ENCODE peak calls at places on chromosome X, in seven cellular contexts. One of them, this sample, is unnamed.

GRCh38 chrX:107775000-107775733 is 420 bp downstream of the TSC22D3 start:
- DNase-seq in stimulated activated CD8-positive, alpha-beta memory T cell treated with anti-CD3 and anti-CD28 coated beads, Interleukin-4, amount 100 ng/mL, for 24 hours: no peak
- DNase-seq in activated CD8-positive, alpha-beta T cell treated with anti-CD3 and anti-CD28 coated beads, Interleukin-2, amount 10 ng/mL, durations not matched to agents 7 days and 5 days: no peak
- DNase-seq in NCI-H1092 treated with DMSO at 0.1 percent for 48 hours: no peak
- DNase-seq in HT1080: no peak
- DNase-seq in D341Med: peak
- DNase-seq in ureter: no peak
- DNase-seq in this sample: no peak

GRCh38 chrX:71989768-71990167 is 79.1 kb downstream of the NHSL2 start:
- DNase-seq in stimulated activated CD8-positive, alpha-beta memory T cell treated with anti-CD3 and anti-CD28 coated beads, Interleukin-4, amount 100 ng/mL, for 24 hours: no peak
- DNase-seq in activated CD8-positive, alpha-beta T cell treated with anti-CD3 and anti-CD28 coated beads, Interleukin-2, amount 10 ng/mL, durations not matched to agents 7 days and 5 days: no peak
- DNase-seq in NCI-H1092 treated with DMSO at 0.1 percent for 48 hours: no peak
- DNase-seq in HT1080: peak
- DNase-seq in D341Med: no peak
- DNase-seq in ureter: no peak
- DNase-seq in this sample: peak

GRCh38 chrX:40154853-40155616 is 57.3 kb upstream of the BCOR start:
- DNase-seq in stimulated activated CD8-positive, alpha-beta memory T cell treated with anti-CD3 and anti-CD28 coated beads, Interleukin-4, amount 100 ng/mL, for 24 hours: no peak
- DNase-seq in activated CD8-positive, alpha-beta T cell treated with anti-CD3 and anti-CD28 coated beads, Interleukin-2, amount 10 ng/mL, durations not matched to agents 7 days and 5 days: no peak
- DNase-seq in NCI-H1092 treated with DMSO at 0.1 percent for 48 hours: peak
- DNase-seq in HT1080: no peak
- DNase-seq in D341Med: peak
- DNase-seq in ureter: no peak
- DNase-seq in this sample: peak

GRCh38 chrX:101931104-101931493 is 728 bp downstream of the ZMAT1 start:
- DNase-seq in stimulated activated CD8-positive, alpha-beta memory T cell treated with anti-CD3 and anti-CD28 coated beads, Interleukin-4, amount 100 ng/mL, for 24 hours: no peak
- DNase-seq in activated CD8-positive, alpha-beta T cell treated with anti-CD3 and anti-CD28 coated beads, Interleukin-2, amount 10 ng/mL, durations not matched to agents 7 days and 5 days: no peak
- DNase-seq in NCI-H1092 treated with DMSO at 0.1 percent for 48 hours: no peak
- DNase-seq in HT1080: peak
- DNase-seq in D341Med: peak
- DNase-seq in ureter: no peak
- DNase-seq in this sample: no peak

GRCh38 chrX:145393702-145394235 is 146.5 kb downstream of the SPANXN1 start:
- DNase-seq in stimulated activated CD8-positive, alpha-beta memory T cell treated with anti-CD3 and anti-CD28 coated beads, Interleukin-4, amount 100 ng/mL, for 24 hours: no peak
- DNase-seq in activated CD8-positive, alpha-beta T cell treated with anti-CD3 and anti-CD28 coated beads, Interleukin-2, amount 10 ng/mL, durations not matched to agents 7 days and 5 days: no peak
- DNase-seq in NCI-H1092 treated with DMSO at 0.1 percent for 48 hours: no peak
- DNase-seq in HT1080: peak
- DNase-seq in D341Med: no peak
- DNase-seq in ureter: no peak
- DNase-seq in this sample: peak

GRCh38 chrX:53284684-53285447 is 3.5 kb upstream of the IQSEC2 start:
- DNase-seq in stimulated activated CD8-positive, alpha-beta memory T cell treated with anti-CD3 and anti-CD28 coated beads, Interleukin-4, amount 100 ng/mL, for 24 hours: peak
- DNase-seq in activated CD8-positive, alpha-beta T cell treated with anti-CD3 and anti-CD28 coated beads, Interleukin-2, amount 10 ng/mL, durations not matched to agents 7 days and 5 days: peak
- DNase-seq in NCI-H1092 treated with DMSO at 0.1 percent for 48 hours: peak
- DNase-seq in HT1080: peak
- DNase-seq in D341Med: peak
- DNase-seq in ureter: peak
- DNase-seq in this sample: no peak

GRCh38 chrX:275967-276587 is 5.1 kb upstream of the PLCXD1 start:
- DNase-seq in stimulated activated CD8-positive, alpha-beta memory T cell treated with anti-CD3 and anti-CD28 coated beads, Interleukin-4, amount 100 ng/mL, for 24 hours: peak
- DNase-seq in activated CD8-positive, alpha-beta T cell treated with anti-CD3 and anti-CD28 coated beads, Interleukin-2, amount 10 ng/mL, durations not matched to agents 7 days and 5 days: peak
- DNase-seq in NCI-H1092 treated with DMSO at 0.1 percent for 48 hours: no peak
- DNase-seq in HT1080: no peak
- DNase-seq in D341Med: peak
- DNase-seq in ureter: peak
- DNase-seq in this sample: peak

GRCh38 chrX:1244164-1245076 is 24.2 kb upstream of the CSF2RA start:
- DNase-seq in stimulated activated CD8-positive, alpha-beta memory T cell treated with anti-CD3 and anti-CD28 coated beads, Interleukin-4, amount 100 ng/mL, for 24 hours: no peak
- DNase-seq in activated CD8-positive, alpha-beta T cell treated with anti-CD3 and anti-CD28 coated beads, Interleukin-2, amount 10 ng/mL, durations not matched to agents 7 days and 5 days: no peak
- DNase-seq in NCI-H1092 treated with DMSO at 0.1 percent for 48 hours: no peak
- DNase-seq in HT1080: no peak
- DNase-seq in D341Med: peak
- DNase-seq in ureter: no peak
- DNase-seq in this sample: no peak

GRCh38 chrX:154398668-154399526 is 720 bp downstream of the RPL10 start:
- DNase-seq in stimulated activated CD8-positive, alpha-beta memory T cell treated with anti-CD3 and anti-CD28 coated beads, Interleukin-4, amount 100 ng/mL, for 24 hours: peak
- DNase-seq in activated CD8-positive, alpha-beta T cell treated with anti-CD3 and anti-CD28 coated beads, Interleukin-2, amount 10 ng/mL, durations not matched to agents 7 days and 5 days: peak
- DNase-seq in NCI-H1092 treated with DMSO at 0.1 percent for 48 hours: peak
- DNase-seq in HT1080: peak
- DNase-seq in D341Med: peak
- DNase-seq in ureter: peak
- DNase-seq in this sample: peak

GRCh38 chrX:124086411-124086810 is 124.9 kb downstream of the STAG2 start:
- DNase-seq in stimulated activated CD8-positive, alpha-beta memory T cell treated with anti-CD3 and anti-CD28 coated beads, Interleukin-4, amount 100 ng/mL, for 24 hours: no peak
- DNase-seq in activated CD8-positive, alpha-beta T cell treated with anti-CD3 and anti-CD28 coated beads, Interleukin-2, amount 10 ng/mL, durations not matched to agents 7 days and 5 days: peak
- DNase-seq in NCI-H1092 treated with DMSO at 0.1 percent for 48 hours: no peak
- DNase-seq in HT1080: no peak
- DNase-seq in D341Med: no peak
- DNase-seq in ureter: no peak
- DNase-seq in this sample: no peak

GRCh38 chrX:130086414-130087207 is 23.7 kb downstream of the ELF4 start:
- DNase-seq in stimulated activated CD8-positive, alpha-beta memory T cell treated with anti-CD3 and anti-CD28 coated beads, Interleukin-4, amount 100 ng/mL, for 24 hours: peak
- DNase-seq in activated CD8-positive, alpha-beta T cell treated with anti-CD3 and anti-CD28 coated beads, Interleukin-2, amount 10 ng/mL, durations not matched to agents 7 days and 5 days: peak
- DNase-seq in NCI-H1092 treated with DMSO at 0.1 percent for 48 hours: no peak
- DNase-seq in HT1080: no peak
- DNase-seq in D341Med: no peak
- DNase-seq in ureter: no peak
- DNase-seq in this sample: no peak

GRCh38 chrX:81201692-81202412 is at the start of the genes HMGN5 and SH3BGRL:
- DNase-seq in stimulated activated CD8-positive, alpha-beta memory T cell treated with anti-CD3 and anti-CD28 coated beads, Interleukin-4, amount 100 ng/mL, for 24 hours: peak
- DNase-seq in activated CD8-positive, alpha-beta T cell treated with anti-CD3 and anti-CD28 coated beads, Interleukin-2, amount 10 ng/mL, durations not matched to agents 7 days and 5 days: peak
- DNase-seq in NCI-H1092 treated with DMSO at 0.1 percent for 48 hours: peak
- DNase-seq in HT1080: peak
- DNase-seq in D341Med: peak
- DNase-seq in ureter: peak
- DNase-seq in this sample: peak

GRCh38 chrX:19799319-19800182 is 87.8 kb downstream of the SH3KBP1 start:
- DNase-seq in stimulated activated CD8-positive, alpha-beta memory T cell treated with anti-CD3 and anti-CD28 coated beads, Interleukin-4, amount 100 ng/mL, for 24 hours: no peak
- DNase-seq in activated CD8-positive, alpha-beta T cell treated with anti-CD3 and anti-CD28 coated beads, Interleukin-2, amount 10 ng/mL, durations not matched to agents 7 days and 5 days: peak
- DNase-seq in NCI-H1092 treated with DMSO at 0.1 percent for 48 hours: peak
- DNase-seq in HT1080: no peak
- DNase-seq in D341Med: no peak
- DNase-seq in ureter: no peak
- DNase-seq in this sample: no peak

GRCh38 chrX:1537031-1537715 is at the start of gene P2RY8:
- DNase-seq in stimulated activated CD8-positive, alpha-beta memory T cell treated with anti-CD3 and anti-CD28 coated beads, Interleukin-4, amount 100 ng/mL, for 24 hours: peak
- DNase-seq in activated CD8-positive, alpha-beta T cell treated with anti-CD3 and anti-CD28 coated beads, Interleukin-2, amount 10 ng/mL, durations not matched to agents 7 days and 5 days: peak
- DNase-seq in NCI-H1092 treated with DMSO at 0.1 percent for 48 hours: no peak
- DNase-seq in HT1080: peak
- DNase-seq in D341Med: no peak
- DNase-seq in ureter: peak
- DNase-seq in this sample: no peak

GRCh38 chrX:87299563-87300160 is 217.9 kb upstream of the KLHL4 start:
- DNase-seq in stimulated activated CD8-positive, alpha-beta memory T cell treated with anti-CD3 and anti-CD28 coated beads, Interleukin-4, amount 100 ng/mL, for 24 hours: no peak
- DNase-seq in activated CD8-positive, alpha-beta T cell treated with anti-CD3 and anti-CD28 coated beads, Interleukin-2, amount 10 ng/mL, durations not matched to agents 7 days and 5 days: no peak
- DNase-seq in NCI-H1092 treated with DMSO at 0.1 percent for 48 hours: peak
- DNase-seq in HT1080: no peak
- DNase-seq in D341Med: peak
- DNase-seq in ureter: no peak
- DNase-seq in this sample: no peak

GRCh38 chrX:31545726-31546125 is 473.9 kb upstream of the FTHL17 start:
- DNase-seq in stimulated activated CD8-positive, alpha-beta memory T cell treated with anti-CD3 and anti-CD28 coated beads, Interleukin-4, amount 100 ng/mL, for 24 hours: no peak
- DNase-seq in activated CD8-positive, alpha-beta T cell treated with anti-CD3 and anti-CD28 coated beads, Interleukin-2, amount 10 ng/mL, durations not matched to agents 7 days and 5 days: no peak
- DNase-seq in NCI-H1092 treated with DMSO at 0.1 percent for 48 hours: no peak
- DNase-seq in HT1080: no peak
- DNase-seq in D341Med: no peak
- DNase-seq in ureter: no peak
- DNase-seq in this sample: peak

GRCh38 chrX:13764284-13764683 is 29.7 kb downstream of the OFD1 start:
- DNase-seq in stimulated activated CD8-positive, alpha-beta memory T cell treated with anti-CD3 and anti-CD28 coated beads, Interleukin-4, amount 100 ng/mL, for 24 hours: no peak
- DNase-seq in activated CD8-positive, alpha-beta T cell treated with anti-CD3 and anti-CD28 coated beads, Interleukin-2, amount 10 ng/mL, durations not matched to agents 7 days and 5 days: no peak
- DNase-seq in NCI-H1092 treated with DMSO at 0.1 percent for 48 hours: no peak
- DNase-seq in HT1080: no peak
- DNase-seq in D341Med: no peak
- DNase-seq in ureter: no peak
- DNase-seq in this sample: no peak

GRCh38 chrX:48919947-48920712 is 1.3 kb upstream of the PIM2 start:
- DNase-seq in stimulated activated CD8-positive, alpha-beta memory T cell treated with anti-CD3 and anti-CD28 coated beads, Interleukin-4, amount 100 ng/mL, for 24 hours: no peak
- DNase-seq in activated CD8-positive, alpha-beta T cell treated with anti-CD3 and anti-CD28 coated beads, Interleukin-2, amount 10 ng/mL, durations not matched to agents 7 days and 5 days: peak
- DNase-seq in NCI-H1092 treated with DMSO at 0.1 percent for 48 hours: no peak
- DNase-seq in HT1080: no peak
- DNase-seq in D341Med: no peak
- DNase-seq in ureter: no peak
- DNase-seq in this sample: no peak

GRCh38 chrX:99705696-99706095 is 704.4 kb downstream of the PCDH19 start:
- DNase-seq in stimulated activated CD8-positive, alpha-beta memory T cell treated with anti-CD3 and anti-CD28 coated beads, Interleukin-4, amount 100 ng/mL, for 24 hours: no peak
- DNase-seq in activated CD8-positive, alpha-beta T cell treated with anti-CD3 and anti-CD28 coated beads, Interleukin-2, amount 10 ng/mL, durations not matched to agents 7 days and 5 days: no peak
- DNase-seq in NCI-H1092 treated with DMSO at 0.1 percent for 48 hours: no peak
- DNase-seq in HT1080: peak
- DNase-seq in D341Med: no peak
- DNase-seq in ureter: no peak
- DNase-seq in this sample: no peak

This sample was measured in RCC 7860.